ENCODE peak calls at places on chromosomes 6 and 20, in six cellular contexts. One of them, this sample, is unnamed.

GRCh38 chr20:24948939-24949679 is at the start of gene CST7:
- DNase-seq in heart right ventricle: no peak
- DNase-seq in neural progenitor cell: no peak
- DNase-seq in lower lobe of right lung: peak
- DNase-seq in foreskin keratinocyte: no peak
- DNase-seq in LNCaP clone FGC: no peak
- DNase-seq in this sample: peak

GRCh38 chr6:41489284-41489851 is 56.8 kb upstream of the FOXP4 start:
- DNase-seq in neural progenitor cell: no peak
- DNase-seq in lower lobe of right lung: no peak
- DNase-seq in foreskin keratinocyte: no peak
- DNase-seq in LNCaP clone FGC: no peak
- DNase-seq in heart right ventricle: no peak
- DNase-seq in this sample: no peak

GRCh38 chr6:75563032-75563431 is 38.6 kb upstream of the SENP6 start:
- DNase-seq in lower lobe of right lung: no peak
- DNase-seq in neural progenitor cell: peak
- DNase-seq in LNCaP clone FGC: peak
- DNase-seq in heart right ventricle: no peak
- DNase-seq in foreskin keratinocyte: no peak
- DNase-seq in this sample: no peak

GRCh38 chr6:32685603-32686002 is 19.1 kb upstream of the HLA-DQB1 start:
- DNase-seq in lower lobe of right lung: no peak
- DNase-seq in foreskin keratinocyte: no peak
- DNase-seq in LNCaP clone FGC: no peak
- DNase-seq in heart right ventricle: no peak
- DNase-seq in neural progenitor cell: no peak
- DNase-seq in this sample: no peak

GRCh38 chr6:148599967-148600426 is 146.8 kb upstream of the UST start:
- DNase-seq in lower lobe of right lung: no peak
- DNase-seq in heart right ventricle: no peak
- DNase-seq in LNCaP clone FGC: no peak
- DNase-seq in neural progenitor cell: peak
- DNase-seq in foreskin keratinocyte: no peak
- DNase-seq in this sample: no peak

GRCh38 chr20:10671221-10671849 is 2.5 kb downstream of the JAG1 start:
- DNase-seq in heart right ventricle: peak
- DNase-seq in lower lobe of right lung: peak
- DNase-seq in LNCaP clone FGC: no peak
- DNase-seq in foreskin keratinocyte: no peak
- DNase-seq in neural progenitor cell: peak
- DNase-seq in this sample: peak

GRCh38 chr6:87250019-87250418 is 72.4 kb upstream of the SMIM8 start:
- DNase-seq in heart right ventricle: no peak
- DNase-seq in lower lobe of right lung: no peak
- DNase-seq in neural progenitor cell: no peak
- DNase-seq in foreskin keratinocyte: no peak
- DNase-seq in LNCaP clone FGC: no peak
- DNase-seq in this sample: no peak

GRCh38 chr20:9141916-9142315 is 73.0 kb downstream of the PLCB4 start:
- DNase-seq in foreskin keratinocyte: no peak
- DNase-seq in heart right ventricle: no peak
- DNase-seq in LNCaP clone FGC: no peak
- DNase-seq in lower lobe of right lung: no peak
- DNase-seq in neural progenitor cell: no peak
- DNase-seq in this sample: no peak

GRCh38 chr6:30955367-30956042 is 14.7 kb downstream of the MUCL3 start:
- DNase-seq in neural progenitor cell: peak
- DNase-seq in foreskin keratinocyte: no peak
- DNase-seq in LNCaP clone FGC: no peak
- DNase-seq in lower lobe of right lung: peak
- DNase-seq in heart right ventricle: peak
- DNase-seq in this sample: peak

GRCh38 chr20:13430346-13431002 is 208.3 kb downstream of the TASP1 start:
- DNase-seq in LNCaP clone FGC: no peak
- DNase-seq in foreskin keratinocyte: no peak
- DNase-seq in lower lobe of right lung: no peak
- DNase-seq in heart right ventricle: no peak
- DNase-seq in neural progenitor cell: no peak
- DNase-seq in this sample: no peak

GRCh38 chr6:45045253-45045601 is 282.9 kb upstream of the RUNX2 start:
- DNase-seq in lower lobe of right lung: no peak
- DNase-seq in foreskin keratinocyte: no peak
- DNase-seq in neural progenitor cell: no peak
- DNase-seq in LNCaP clone FGC: no peak
- DNase-seq in heart right ventricle: no peak
- DNase-seq in this sample: no peak

GRCh38 chr6:170067257-170067656 is 223.6 kb downstream of the DLL1 start:
- DNase-seq in LNCaP clone FGC: no peak
- DNase-seq in lower lobe of right lung: peak
- DNase-seq in heart right ventricle: peak
- DNase-seq in neural progenitor cell: peak
- DNase-seq in foreskin keratinocyte: no peak
- DNase-seq in this sample: peak

GRCh38 chr20:34088871-34089479 is 23.1 kb downstream of the EIF2S2 start:
- DNase-seq in lower lobe of right lung: no peak
- DNase-seq in LNCaP clone FGC: no peak
- DNase-seq in foreskin keratinocyte: no peak
- DNase-seq in heart right ventricle: no peak
- DNase-seq in neural progenitor cell: no peak
- DNase-seq in this sample: no peak

GRCh38 chr6:7697820-7698623 is 27.9 kb upstream of the BMP6 start:
- DNase-seq in heart right ventricle: peak
- DNase-seq in lower lobe of right lung: no peak
- DNase-seq in neural progenitor cell: no peak
- DNase-seq in foreskin keratinocyte: peak
- DNase-seq in LNCaP clone FGC: no peak
- DNase-seq in this sample: no peak

GRCh38 chr20:31494131-31494530 is 19.0 kb downstream of the REM1 start:
- DNase-seq in heart right ventricle: no peak
- DNase-seq in lower lobe of right lung: no peak
- DNase-seq in foreskin keratinocyte: peak
- DNase-seq in neural progenitor cell: peak
- DNase-seq in LNCaP clone FGC: no peak
- DNase-seq in this sample: no peak
- TF ChIP-seq CTCF in heart right ventricle: peak
- TF ChIP-seq CTCF in lower lobe of right lung: peak
- TF ChIP-seq CTCF in foreskin keratinocyte: peak
- TF ChIP-seq CTCF in neural progenitor cell: peak
- TF ChIP-seq CTCF in LNCaP clone FGC: peak
- TF ChIP-seq CTCF in this sample: no peak

DNA sequence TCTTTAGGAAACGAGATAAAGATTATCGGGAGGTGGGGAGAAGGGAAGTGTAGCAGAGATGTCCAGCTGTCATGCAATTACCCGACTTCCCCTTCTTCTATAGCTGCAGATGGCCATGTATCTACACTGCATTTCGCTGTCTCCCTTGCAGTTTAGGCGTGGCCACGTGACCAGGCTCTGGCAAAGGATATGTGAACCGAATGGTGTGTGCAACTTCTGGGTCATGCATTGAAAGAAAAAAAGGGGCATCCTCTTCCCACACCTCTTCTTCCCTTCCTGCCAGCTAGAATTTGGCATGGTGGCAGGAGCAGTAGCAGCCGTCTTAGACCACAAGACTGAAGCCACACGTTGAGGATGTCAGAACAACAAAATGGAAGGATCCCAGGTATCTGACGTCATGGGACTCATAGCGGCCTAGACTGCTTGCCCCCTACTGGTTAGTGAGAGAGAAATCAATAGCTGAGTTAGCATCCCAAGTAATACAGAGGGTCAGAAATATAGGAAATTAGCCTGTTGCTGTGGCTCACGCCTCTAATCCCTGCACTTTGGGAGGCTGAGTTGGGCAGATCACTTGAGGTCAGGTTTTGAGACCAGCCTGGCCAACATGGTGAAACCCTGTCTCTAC is 32.8 kb downstream of the TCF15 start:
- DNase-seq in neural progenitor cell: peak
- DNase-seq in LNCaP clone FGC: no peak
- DNase-seq in heart right ventricle: no peak
- DNase-seq in foreskin keratinocyte: no peak
- DNase-seq in lower lobe of right lung: no peak
- DNase-seq in this sample: no peak
- TF ChIP-seq CTCF in neural progenitor cell: peak
- TF ChIP-seq CTCF in LNCaP clone FGC: peak
- TF ChIP-seq CTCF in heart right ventricle: no peak
- TF ChIP-seq CTCF in foreskin keratinocyte: peak
- TF ChIP-seq CTCF in lower lobe of right lung: no peak
- TF ChIP-seq CTCF in this sample: no peak

DNA sequence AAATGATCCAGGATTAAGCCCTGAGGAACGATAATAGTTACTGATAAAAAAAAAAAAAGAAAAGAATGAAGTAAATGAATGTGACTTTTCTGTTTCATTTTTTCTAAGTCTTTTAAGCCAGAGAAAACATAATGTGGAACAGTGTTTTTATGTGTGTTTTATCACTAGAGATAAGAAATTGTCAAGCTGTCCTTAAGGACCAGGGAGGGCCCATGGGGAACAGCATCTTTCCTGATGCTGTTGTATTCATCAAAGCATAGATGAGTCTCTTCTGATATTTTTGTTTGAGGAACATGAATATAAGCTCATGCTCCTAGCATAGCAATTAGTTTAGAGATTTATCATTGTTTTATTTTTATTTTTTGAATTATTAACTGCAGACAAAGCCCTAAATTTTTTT is 150.2 kb downstream of the LAMA2 start:
- DNase-seq in lower lobe of right lung: no peak
- DNase-seq in LNCaP clone FGC: no peak
- DNase-seq in neural progenitor cell: no peak
- DNase-seq in heart right ventricle: no peak
- DNase-seq in foreskin keratinocyte: no peak
- DNase-seq in this sample: no peak
- TF ChIP-seq CTCF in lower lobe of right lung: no peak
- TF ChIP-seq CTCF in LNCaP clone FGC: no peak
- TF ChIP-seq CTCF in neural progenitor cell: no peak
- TF ChIP-seq CTCF in heart right ventricle: no peak
- TF ChIP-seq CTCF in foreskin keratinocyte: no peak
- TF ChIP-seq CTCF in this sample: no peak

DNA sequence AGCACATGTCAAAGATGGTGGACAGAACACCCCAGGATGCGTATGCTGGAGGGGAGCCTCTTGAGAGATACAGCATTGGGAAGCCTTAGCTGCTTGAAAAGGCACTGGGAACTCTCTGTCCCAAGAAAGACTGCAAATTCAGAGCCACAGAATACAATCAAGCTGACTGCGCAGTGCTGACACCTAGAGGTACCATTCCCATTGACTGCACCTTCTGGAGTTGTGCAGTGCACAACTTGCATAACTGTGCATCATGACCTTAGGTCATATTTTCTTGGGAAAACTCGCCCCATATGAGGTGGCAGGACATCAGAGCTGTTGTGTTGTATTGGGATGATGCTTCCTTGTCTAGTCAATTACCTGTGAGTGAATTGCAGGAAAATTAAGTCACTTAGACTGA is 646.5 kb upstream of the NOX3 start:
- DNase-seq in LNCaP clone FGC: no peak
- DNase-seq in heart right ventricle: no peak
- DNase-seq in lower lobe of right lung: no peak
- DNase-seq in foreskin keratinocyte: no peak
- DNase-seq in neural progenitor cell: peak
- DNase-seq in this sample: no peak
- TF ChIP-seq CTCF in LNCaP clone FGC: peak
- TF ChIP-seq CTCF in heart right ventricle: no peak
- TF ChIP-seq CTCF in lower lobe of right lung: no peak
- TF ChIP-seq CTCF in foreskin keratinocyte: peak
- TF ChIP-seq CTCF in neural progenitor cell: peak
- TF ChIP-seq CTCF in this sample: no peak

GRCh38 chr6:132004668-132005067 is 53.5 kb upstream of the CCN2 start:
- DNase-seq in neural progenitor cell: no peak
- DNase-seq in foreskin keratinocyte: no peak
- DNase-seq in LNCaP clone FGC: no peak
- DNase-seq in heart right ventricle: no peak
- DNase-seq in lower lobe of right lung: no peak
- DNase-seq in this sample: no peak

GRCh38 chr6:132005177-132005576 is 54.0 kb upstream of the CCN2 start:
- DNase-seq in lower lobe of right lung: no peak
- DNase-seq in LNCaP clone FGC: no peak
- DNase-seq in foreskin keratinocyte: no peak
- DNase-seq in heart right ventricle: no peak
- DNase-seq in neural progenitor cell: no peak
- DNase-seq in this sample: no peak

GRCh38 chr6:132011582-132011981 is 60.4 kb upstream of the CCN2 start:
- DNase-seq in foreskin keratinocyte: no peak
- DNase-seq in LNCaP clone FGC: no peak
- DNase-seq in heart right ventricle: no peak
- DNase-seq in lower lobe of right lung: no peak
- DNase-seq in neural progenitor cell: no peak
- DNase-seq in this sample: no peak

GRCh38 chr6:132009175-132009574 is 58.0 kb upstream of the CCN2 start:
- DNase-seq in heart right ventricle: no peak
- DNase-seq in neural progenitor cell: no peak
- DNase-seq in lower lobe of right lung: no peak
- DNase-seq in foreskin keratinocyte: no peak
- DNase-seq in LNCaP clone FGC: no peak
- DNase-seq in this sample: no peak

GRCh38 chr6:132007474-132008190 is 56.5 kb upstream of the CCN2 start:
- DNase-seq in neural progenitor cell: no peak
- DNase-seq in heart right ventricle: no peak
- DNase-seq in foreskin keratinocyte: peak
- DNase-seq in lower lobe of right lung: no peak
- DNase-seq in LNCaP clone FGC: no peak
- DNase-seq in this sample: no peak
- TF ChIP-seq CTCF in neural progenitor cell: no peak
- TF ChIP-seq CTCF in heart right ventricle: no peak
- TF ChIP-seq CTCF in foreskin keratinocyte: peak
- TF ChIP-seq CTCF in lower lobe of right lung: no peak
- TF ChIP-seq CTCF in LNCaP clone FGC: no peak
- TF ChIP-seq CTCF in this sample: no peak

GRCh38 chr6:39078695-39079094 is 30.1 kb downstream of the GLP1R start:
- DNase-seq in LNCaP clone FGC: no peak
- DNase-seq in lower lobe of right lung: no peak
- DNase-seq in neural progenitor cell: no peak
- DNase-seq in foreskin keratinocyte: no peak
- DNase-seq in heart right ventricle: no peak
- DNase-seq in this sample: no peak

GRCh38 chr6:39079726-39080125 is 31.1 kb downstream of the GLP1R start:
- DNase-seq in heart right ventricle: no peak
- DNase-seq in lower lobe of right lung: no peak
- DNase-seq in LNCaP clone FGC: no peak
- DNase-seq in neural progenitor cell: no peak
- DNase-seq in foreskin keratinocyte: no peak
- DNase-seq in this sample: no peak

GRCh38 chr6:39082310-39082709 is 32.7 kb downstream of the SAYSD1 start:
- DNase-seq in lower lobe of right lung: no peak
- DNase-seq in neural progenitor cell: no peak
- DNase-seq in foreskin keratinocyte: no peak
- DNase-seq in LNCaP clone FGC: no peak
- DNase-seq in heart right ventricle: no peak
- DNase-seq in this sample: no peak

GRCh38 chr6:39079197-39079596 is 30.6 kb downstream of the GLP1R start:
- DNase-seq in foreskin keratinocyte: no peak
- DNase-seq in heart right ventricle: no peak
- DNase-seq in lower lobe of right lung: no peak
- DNase-seq in LNCaP clone FGC: no peak
- DNase-seq in neural progenitor cell: no peak
- DNase-seq in this sample: no peak

GRCh38 chr6:39080246-39080875 is 31.8 kb downstream of the GLP1R start:
- DNase-seq in foreskin keratinocyte: no peak
- DNase-seq in lower lobe of right lung: no peak
- DNase-seq in heart right ventricle: no peak
- DNase-seq in LNCaP clone FGC: no peak
- DNase-seq in neural progenitor cell: no peak
- DNase-seq in this sample: no peak
- TF ChIP-seq CTCF in foreskin keratinocyte: no peak
- TF ChIP-seq CTCF in lower lobe of right lung: no peak
- TF ChIP-seq CTCF in heart right ventricle: no peak
- TF ChIP-seq CTCF in LNCaP clone FGC: no peak
- TF ChIP-seq CTCF in neural progenitor cell: no peak
- TF ChIP-seq CTCF in this sample: no peak

This sample was measured in kidney.